ENCODE peak calls at places on chromosomes 1 and 21, in seven cellular contexts. E, K, L, Z, D, B and J are unnamed samples.

GRCh38 chr1:27135920-27136551 is 18.9 kb downstream of the SLC9A1 start:
- DNase-seq in E (no peak), K (no peak), L (no peak), Z (no peak), D (no peak), B (no peak), J (no peak)

GRCh38 chr1:54651608-54652007 is 10.0 kb downstream of the MROH7 start:
- DNase-seq in E (no peak), K (no peak), L (no peak), Z (no peak), D (no peak), B (no peak), J (no peak)

GRCh38 chr1:230858918-230859819 is 9.2 kb downstream of the C1orf198 start:
- DNase-seq in E (no peak), K (no peak), L (no peak), Z (no peak), D (no peak), B (no peak), J (peak)

GRCh38 chr1:180586671-180587155 is 27.9 kb downstream of the OVAAL start:
- DNase-seq in E (no peak), K (no peak), L (no peak), Z (no peak), D (peak), B (no peak), J (no peak)

GRCh38 chr1:219990782-219991510 is 55.4 kb downstream of the EPRS1 start:
- DNase-seq in E (no peak), K (no peak), L (no peak), Z (no peak), D (peak), B (no peak), J (no peak)

GRCh38 chr1:99621340-99621901 is 24.5 kb upstream of the PALMD start:
- DNase-seq in E (no peak), K (no peak), L (no peak), Z (no peak), D (peak), B (no peak), J (no peak)

GRCh38 chr1:81760487-81761097 is 40.1 kb upstream of the ADGRL2 start:
- DNase-seq in E (no peak), K (no peak), L (no peak), Z (no peak), D (peak), B (peak), J (no peak)

GRCh38 chr21:17818158-17819113 is 720 bp downstream of the C21orf91 start:
- DNase-seq in E (peak), K (peak), L (peak), Z (no peak), D (peak), B (no peak), J (peak)